ENCODE peak calls at places on chromosomes 13 and 19, in five cellular contexts. L, C, R, F and O are unnamed samples.

GRCh38 chr13:113646376-113646775 is 11.6 kb downstream of the ATP4B start:
- DNase-seq in L (peak; percentile 66), C (no peak), R (no peak), F (no peak), O (no peak)

GRCh38 chr19:21566073-21566472 is 60.7 kb downstream of the ZNF429 start:
- DNase-seq in L (no peak), C (no peak), R (no peak), F (no peak), O (peak; percentile 7)

GRCh38 chr19:44912854-44913253 is 1.6 kb upstream of the APOC1 start:
- DNase-seq in L (no peak), C (no peak), R (no peak), F (no peak), O (peak; percentile 42)

GRCh38 chr19:11626252-11626651 is 29.0 kb downstream of the ZNF627 start:
- DNase-seq in L (peak; percentile 28), C (no peak), R (no peak), F (no peak), O (no peak)

GRCh38 chr13:50376895-50377575 is 361.8 kb downstream of the KCNRG start:
- DNase-seq in L (peak; percentile 16), C (no peak), R (no peak), F (peak; percentile 3), O (no peak)

GRCh38 chr19:50718255-50719118 is 1.1 kb downstream of the SHANK1 start:
- DNase-seq in L (no peak), C (no peak), R (no peak), F (no peak), O (no peak)

GRCh38 chr13:73618275-73618865 is 515.8 kb downstream of the KLF12 start:
- DNase-seq in L (peak; percentile 70), C (no peak), R (no peak), F (peak; percentile 29), O (no peak)

GRCh38 chr19:55563261-55563690 is 17.4 kb downstream of the ZNF579 start:
- DNase-seq in L (peak; percentile 28), C (no peak), R (no peak), F (no peak), O (no peak)

GRCh38 chr19:49690656-49691242 is at the start of gene CPT1C:
- DNase-seq in L (peak; percentile 67), C (peak; percentile 74), R (peak; percentile 77), F (no peak), O (peak; percentile 74)

GRCh38 chr19:543912-544608 is at the start of gene GZMM:
- DNase-seq in L (peak; percentile 40), C (no peak), R (no peak), F (no peak), O (no peak)

GRCh38 chr13:41833851-41834250 is 127.1 kb downstream of the VWA8 start:
- DNase-seq in L (no peak), C (peak; percentile 58), R (no peak), F (no peak), O (no peak)

GRCh38 chr13:109400192-109400591 is 386.2 kb downstream of the IRS2 start:
- DNase-seq in L (peak; percentile 17), C (no peak), R (no peak), F (no peak), O (no peak)

GRCh38 chr19:47176071-47176626 is 45.5 kb downstream of the SAE1 start:
- DNase-seq in L (no peak), C (peak; percentile 88), R (peak; percentile 81), F (no peak), O (peak; percentile 86)

GRCh38 chr13:108325863-108326262 is 56.3 kb downstream of the TNFSF13B start:
- DNase-seq in L (no peak), C (no peak), R (no peak), F (no peak), O (no peak)

GRCh38 chr13:51148223-51148951 is 37.3 kb upstream of the C13orf42 start:
- DNase-seq in L (no peak), C (no peak), R (no peak), F (no peak), O (no peak)

GRCh38 chr19:677201-677600 is 1.0 kb downstream of the FSTL3 start:
- DNase-seq in L (peak; percentile 42), C (peak; percentile 85), R (peak; percentile 66), F (peak; percentile 64), O (peak; percentile 92)

GRCh38 chr19:13613447-13613846 is 107.2 kb upstream of the CACNA1A start:
- DNase-seq in L (no peak), C (no peak), R (no peak), F (no peak), O (no peak)

GRCh38 chr13:30715837-30716236 is 19.5 kb upstream of the ALOX5AP start:
- DNase-seq in L (no peak), C (no peak), R (no peak), F (no peak), O (no peak)

GRCh38 chr19:7492142-7493055 is 3.6 kb upstream of the PEX11G start:
- DNase-seq in L (no peak), C (peak; percentile 59), R (no peak), F (no peak), O (peak; percentile 78)

GRCh38 chr19:58544591-58545285 is 874 bp downstream of the TRIM28 start:
- DNase-seq in L (peak; percentile 48), C (peak; percentile 41), R (no peak), F (peak; percentile 88), O (peak; percentile 51)

GRCh38 chr13:111115051-111115840 is at the start of gene ARHGEF7:
- DNase-seq in L (no peak), C (no peak), R (no peak), F (no peak), O (peak; percentile 13)

GRCh38 chr19:10468133-10468532 is 35.0 kb downstream of the KEAP1 start:
- DNase-seq in L (no peak), C (no peak), R (no peak), F (no peak), O (no peak)

GRCh38 chr13:23175920-23176319 is 4.9 kb upstream of the SGCG start:
- DNase-seq in L (no peak), C (no peak), R (no peak), F (no peak), O (no peak)

GRCh38 chr13:97648171-97648880 is 214.4 kb downstream of the RAP2A start:
- DNase-seq in L (no peak), C (no peak), R (no peak), F (no peak), O (peak; percentile 48)

GRCh38 chr13:52916483-52916990 is 68.1 kb upstream of the PCDH8 start:
- DNase-seq in L (no peak), C (no peak), R (no peak), F (no peak), O (no peak)

GRCh38 chr13:51797664-51798488 is 6.1 kb downstream of the DHRS12 start:
- DNase-seq in L (peak; percentile 73), C (peak; percentile 65), R (peak; percentile 35), F (peak; percentile 58), O (peak; percentile 59)

GRCh38 chr13:30022796-30023195 is 172.4 kb upstream of the UBL3 start:
- DNase-seq in L (no peak), C (no peak), R (no peak), F (no peak), O (no peak)

GRCh38 chr13:27396252-27396846 is 28.1 kb upstream of the GTF3A start:
- DNase-seq in L (no peak), C (no peak), R (no peak), F (no peak), O (no peak)

GRCh38 chr13:93098972-93099371 is 127.6 kb upstream of the GPC6 start:
- DNase-seq in L (peak; percentile 32), C (no peak), R (no peak), F (no peak), O (no peak)

GRCh38 chr19:32874605-32875004 is 5.0 kb upstream of the SLC7A9 start:
- DNase-seq in L (no peak), C (no peak), R (no peak), F (no peak), O (no peak)

GRCh38 chr19:37654833-37655688 is at the start of gene ZFP30:
- DNase-seq in L (peak; percentile 89), C (peak; percentile 73), R (peak; percentile 67), F (peak; percentile 82), O (peak; percentile 90)

GRCh38 chr13:32746474-32746873 is 160.2 kb downstream of the PDS5B start:
- DNase-seq in L (no peak), C (no peak), R (no peak), F (no peak), O (peak; percentile 79)

DNA sequence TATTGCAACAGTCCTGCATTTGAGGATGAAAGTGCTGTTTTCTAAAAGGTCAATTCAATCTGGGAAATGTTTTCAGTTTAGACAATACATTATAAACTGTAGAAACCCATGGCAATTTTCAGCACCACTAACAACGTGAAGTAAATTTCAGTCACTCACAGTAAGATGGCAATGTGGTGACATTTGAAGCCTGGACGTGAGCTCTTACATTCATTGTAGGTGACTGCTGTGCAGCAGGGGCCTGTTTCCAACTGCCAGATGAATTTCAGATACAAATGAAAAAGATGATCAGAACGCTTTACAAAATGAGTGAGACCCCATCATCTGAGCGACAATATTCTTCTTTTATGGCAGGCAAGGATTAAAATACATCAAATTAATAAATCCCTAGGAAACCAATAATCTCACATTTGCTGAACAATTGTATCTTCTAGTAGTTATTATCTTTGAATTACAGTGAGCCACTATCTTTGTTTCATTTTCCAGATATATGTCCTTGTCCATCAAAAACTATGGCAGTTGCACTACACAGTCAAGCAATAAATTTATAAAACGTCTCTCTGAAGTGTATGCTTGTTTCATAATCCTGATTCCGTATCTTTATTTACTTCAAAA is 1816.8 kb downstream of the OLFM4 start:
- DNase-seq in L (no peak), C (no peak), R (no peak), F (no peak), O (no peak)
- TF ChIP-seq CTCF in L (no peak), C (no peak), R (no peak), F (no peak), O (no peak)

DNA sequence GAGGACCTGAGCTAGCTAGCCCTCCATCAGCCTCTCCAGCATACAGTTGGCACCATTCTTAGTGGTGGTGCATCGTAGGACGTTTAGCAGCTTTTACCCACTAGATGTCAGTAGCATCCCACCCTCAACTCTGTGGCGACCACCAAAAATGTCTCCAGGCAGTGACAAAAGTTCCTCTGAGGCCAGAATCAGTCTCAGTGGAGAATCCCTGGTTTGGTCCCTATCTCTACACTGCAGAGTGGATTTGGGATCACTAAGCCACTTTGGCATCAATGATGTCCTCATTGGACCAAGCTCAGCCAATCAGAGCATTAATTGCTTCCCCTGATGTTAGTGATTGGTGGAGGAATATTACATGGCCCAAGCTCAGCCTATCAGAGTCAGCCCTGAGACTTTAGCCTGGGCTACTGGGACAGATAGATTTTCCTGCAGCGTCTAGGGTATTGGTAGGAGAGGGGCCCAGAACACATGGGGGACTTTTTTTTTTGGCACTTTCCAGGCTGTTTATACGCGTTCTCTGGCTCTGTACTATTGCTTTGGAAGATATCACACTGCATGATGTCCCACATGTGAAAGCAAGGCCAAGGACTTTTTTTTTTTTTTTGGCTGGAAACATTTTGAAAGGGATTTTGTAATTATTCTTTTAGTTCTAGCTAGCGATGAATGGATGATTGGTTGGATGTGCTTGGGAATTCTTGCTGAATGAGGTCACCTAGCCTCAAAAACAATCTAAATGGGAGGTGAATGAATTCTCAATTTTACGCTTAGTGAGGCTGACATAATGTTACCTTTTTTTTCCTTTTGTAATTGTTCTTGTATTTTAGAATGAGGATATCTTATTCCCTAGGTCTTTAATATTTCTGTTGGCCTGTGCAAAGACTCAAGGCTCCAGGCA is 7.0 kb downstream of the TMEM221 start:
- DNase-seq in L (no peak), C (peak; percentile 66), R (peak; percentile 9), F (no peak), O (peak; percentile 8)
- TF ChIP-seq CTCF in L (no peak), C (peak; percentile 59), R (peak; percentile 67), F (no peak), O (peak; percentile 33)

GRCh38 chr13:95300625-95301134 is 571 bp downstream of the ABCC4 start:
- DNase-seq in L (peak; percentile 64), C (peak; percentile 57), R (peak; percentile 54), F (peak; percentile 37), O (peak; percentile 79)
- TF ChIP-seq CTCF in L (no peak), C (no peak), R (peak; percentile 64), F (no peak), O (peak; percentile 41)

GRCh38 chr19:23439623-23440022 is 44.4 kb upstream of the ZNF91 start:
- DNase-seq in L (no peak), C (peak; percentile 7), R (no peak), F (no peak), O (no peak)
- TF ChIP-seq CTCF in L (no peak), C (peak; percentile 33), R (peak; percentile 39), F (no peak), O (peak; percentile 21)